ENCODE peak calls at places on chromosomes 7 and 10, in four cellular contexts. I is lower leg skin, T is heart left ventricle, Q is cardiac muscle cell. A is an unnamed sample.

GRCh38 chr10:26468291-26468690 is 30.1 kb downstream of the APBB1IP start:
- DNase-seq in I (no peak), T (no peak), Q (no peak), A (no peak)

GRCh38 chr7:103613655-103614642 is 167.9 kb upstream of the SLC26A5 start:
- DNase-seq in I (no peak), T (no peak), Q (peak), A (no peak)

GRCh38 chr7:28408105-28408973 is 4.0 kb upstream of the CREB5 start:
- DNase-seq in I (peak), T (peak), Q (peak), A (no peak)

GRCh38 chr10:71854031-71854430 is 3.0 kb upstream of the PSAP start:
- DNase-seq in I (no peak), T (no peak), Q (peak), A (no peak)

GRCh38 chr7:94297397-94297838 is 97.3 kb upstream of the COL1A2 start:
- DNase-seq in I (peak), T (peak), Q (no peak), A (no peak)

GRCh38 chr7:504221-505081 is 15.2 kb downstream of the PDGFA start:
- DNase-seq in I (no peak), T (peak), Q (no peak), A (no peak)

GRCh38 chr7:88104732-88105131 is 115.1 kb downstream of the SRI start:
- DNase-seq in I (no peak), T (no peak), Q (no peak), A (no peak)

GRCh38 chr10:580796-581195 is 108.7 kb downstream of the DIP2C start:
- DNase-seq in I (no peak), T (no peak), Q (no peak), A (no peak)

GRCh38 chr7:151248191-151249033 is at the start of gene SMARCD3:
- DNase-seq in I (no peak), T (peak), Q (peak), A (no peak)

GRCh38 chr10:132690401-132690800 is 95.5 kb downstream of the NKX6-2 start:
- DNase-seq in I (no peak), T (peak), Q (no peak), A (no peak)

GRCh38 chr10:70749756-70750155 is 35.4 kb downstream of the TBATA start:
- DNase-seq in I (no peak), T (no peak), Q (no peak), A (no peak)

GRCh38 chr7:106485031-106485551 is 175.9 kb downstream of the CCDC71L start:
- DNase-seq in I (no peak), T (no peak), Q (no peak), A (no peak)

GRCh38 chr10:66833023-66833422 is 92.8 kb upstream of the LRRTM3 start:
- DNase-seq in I (no peak), T (no peak), Q (no peak), A (no peak)

GRCh38 chr10:99534456-99534938 is 1.8 kb downstream of the NKX2-3 start:
- DNase-seq in I (no peak), T (no peak), Q (no peak), A (no peak)

GRCh38 chr10:97384156-97384555 is 17.0 kb downstream of the RRP12 start:
- DNase-seq in I (no peak), T (no peak), Q (no peak), A (no peak)

GRCh38 chr7:140189917-140190316 is 13.1 kb upstream of the KDM7A start:
- DNase-seq in I (no peak), T (no peak), Q (no peak), A (no peak)

GRCh38 chr10:25068152-25069058 is 52.0 kb downstream of the THNSL1 start:
- DNase-seq in I (no peak), T (no peak), Q (no peak), A (no peak)

GRCh38 chr10:77391605-77392235 is 245.9 kb downstream of the KCNMA1 start:
- DNase-seq in I (peak), T (peak), Q (peak), A (peak)

GRCh38 chr10:119980956-119981355 is 88.4 kb downstream of the SEC23IP start:
- DNase-seq in I (no peak), T (no peak), Q (peak), A (no peak)

GRCh38 chr7:82506208-82506607 is 62.6 kb upstream of the CACNA2D1 start:
- DNase-seq in I (no peak), T (no peak), Q (peak), A (no peak)

GRCh38 chr10:78170026-78170475 is 136.4 kb downstream of the RPS24 start:
- DNase-seq in I (no peak), T (no peak), Q (no peak), A (no peak)

GRCh38 chr10:131590567-131590966 is 279.0 kb upstream of the TCERG1L start:
- DNase-seq in I (no peak), T (no peak), Q (no peak), A (no peak)

GRCh38 chr7:107506683-107507339 is 37.0 kb downstream of the GPR22 start:
- DNase-seq in I (peak), T (peak), Q (no peak), A (no peak)

GRCh38 chr7:100863406-100863950 is 3.7 kb upstream of the TRIP6 start:
- DNase-seq in I (no peak), T (no peak), Q (no peak), A (no peak)

GRCh38 chr10:68759223-68759863 is 38.3 kb downstream of the CCAR1 start:
- DNase-seq in I (no peak), T (no peak), Q (no peak), A (peak)

GRCh38 chr7:43575506-43575905 is 7.4 kb upstream of the STK17A start:
- DNase-seq in I (no peak), T (no peak), Q (no peak), A (no peak)

GRCh38 chr10:6347391-6347951 is 144.7 kb downstream of the PFKFB3 start:
- DNase-seq in I (no peak), T (no peak), Q (no peak), A (peak)

GRCh38 chr7:158710651-158711102 is 6.1 kb upstream of the NCAPG2 start:
- DNase-seq in I (no peak), T (no peak), Q (no peak), A (no peak)

GRCh38 chr10:60594476-60595051 is 183.7 kb upstream of the CDK1 start:
- DNase-seq in I (no peak), T (no peak), Q (no peak), A (no peak)

GRCh38 chr10:3763035-3763456 is 22.0 kb downstream of the KLF6 start:
- DNase-seq in I (no peak), T (no peak), Q (no peak), A (no peak)

GRCh38 chr7:105680505-105681187 is 99.4 kb upstream of the EFCAB10 start:
- DNase-seq in I (no peak), T (peak), Q (no peak), A (no peak)

GRCh38 chr7:54615-55014 is 137.8 kb upstream of the FAM20C start:
- DNase-seq in I (no peak), T (no peak), Q (no peak), A (peak)

DNA sequence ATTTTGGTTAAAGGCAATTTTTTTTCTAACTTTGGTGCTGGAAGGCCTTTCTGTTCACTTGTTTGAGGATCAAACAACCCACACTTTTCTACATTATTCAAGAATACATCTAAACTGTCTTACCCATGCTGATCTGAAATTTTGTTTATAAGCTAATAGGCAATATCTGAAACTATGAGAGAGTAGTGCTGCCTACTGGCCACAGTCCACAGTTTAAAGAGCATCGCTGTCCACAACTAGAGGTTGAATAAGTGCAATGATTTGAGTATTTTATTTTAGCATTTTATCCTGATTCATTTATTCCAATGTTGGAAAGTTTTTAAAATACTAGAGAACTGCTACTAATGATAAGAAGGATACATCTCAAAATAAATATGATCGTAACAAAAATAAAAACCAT is 306.9 kb downstream of the ELMO1 start:
- DNase-seq in I (no peak), T (no peak), Q (no peak), A (no peak)
- TF ChIP-seq CTCF in I (no peak), T (no peak), Q (no peak), A (peak)

GRCh38 chr10:111936143-111936542 is 247.4 kb downstream of the GPAM start:
- DNase-seq in I (no peak), T (no peak), Q (no peak), A (no peak)

GRCh38 chr10:111934926-111935325 is 248.6 kb downstream of the GPAM start:
- DNase-seq in I (no peak), T (no peak), Q (no peak), A (no peak)

GRCh38 chr10:111933937-111934336 is 249.6 kb downstream of the GPAM start:
- DNase-seq in I (no peak), T (no peak), Q (no peak), A (no peak)
- TF ChIP-seq CTCF in I (no peak), T (no peak), Q (no peak), A (no peak)

GRCh38 chr7:117130262-117130661 is 177.0 kb downstream of the ST7 start:
- DNase-seq in I (no peak), T (no peak), Q (no peak), A (no peak)

GRCh38 chr7:117135553-117135891 is 182.2 kb downstream of the ST7 start:
- DNase-seq in I (no peak), T (no peak), Q (no peak), A (no peak)

GRCh38 chr7:117134885-117135552 is 181.7 kb downstream of the ST7 start:
- DNase-seq in I (no peak), T (no peak), Q (no peak), A (no peak)

GRCh38 chr7:117133125-117133524 is 179.8 kb downstream of the ST7 start:
- DNase-seq in I (no peak), T (no peak), Q (no peak), A (no peak)

DNA sequence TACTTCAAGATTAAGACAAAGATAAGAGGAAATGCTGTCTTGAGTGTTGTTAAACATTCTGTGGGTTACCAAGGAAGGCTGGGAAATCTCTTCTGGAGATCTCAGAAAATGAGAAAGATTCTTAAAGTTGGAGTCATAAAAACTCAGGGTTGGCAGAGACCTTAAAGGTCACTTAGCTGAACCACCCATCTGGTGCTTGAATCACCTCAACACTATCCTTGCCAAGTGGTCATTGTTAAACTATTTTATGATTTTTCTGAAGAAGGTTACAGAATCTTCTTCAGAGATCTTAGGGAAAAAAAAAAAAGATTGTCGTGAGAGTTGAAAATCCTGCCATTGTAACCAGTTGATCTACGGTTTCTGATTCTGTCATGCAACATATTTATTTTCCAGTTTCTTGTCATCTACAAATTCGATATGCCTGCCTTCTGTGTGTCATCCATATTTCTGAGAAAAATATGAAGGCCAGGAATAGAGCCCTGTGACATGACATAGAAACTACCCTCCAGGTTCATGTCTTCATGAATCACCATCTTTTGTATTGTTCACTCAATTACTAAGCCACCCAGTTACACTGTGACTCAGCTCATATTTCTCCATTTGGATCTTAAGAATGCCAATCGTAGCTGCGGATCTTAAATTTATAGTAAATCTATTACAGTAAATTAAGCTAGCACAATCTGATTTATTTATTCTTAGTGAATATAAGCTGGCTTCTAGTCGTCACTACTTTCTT is 179.3 kb downstream of the ST7 start:
- DNase-seq in I (no peak), T (no peak), Q (no peak), A (no peak)
- TF ChIP-seq CTCF in I (no peak), T (no peak), Q (no peak), A (no peak)

GRCh38 chr7:33907625-33908024 is 2.3 kb downstream of the BMPER start:
- DNase-seq in I (no peak), T (no peak), Q (no peak), A (no peak)

GRCh38 chr7:33903770-33904679 is 1.3 kb upstream of the BMPER start:
- DNase-seq in I (no peak), T (peak), Q (peak), A (no peak)

GRCh38 chr7:33906697-33907096 is 1.4 kb downstream of the BMPER start:
- DNase-seq in I (no peak), T (no peak), Q (no peak), A (no peak)

GRCh38 chr7:33905389-33906032 is at the start of gene BMPER:
- DNase-seq in I (no peak), T (peak), Q (peak), A (no peak)

DNA sequence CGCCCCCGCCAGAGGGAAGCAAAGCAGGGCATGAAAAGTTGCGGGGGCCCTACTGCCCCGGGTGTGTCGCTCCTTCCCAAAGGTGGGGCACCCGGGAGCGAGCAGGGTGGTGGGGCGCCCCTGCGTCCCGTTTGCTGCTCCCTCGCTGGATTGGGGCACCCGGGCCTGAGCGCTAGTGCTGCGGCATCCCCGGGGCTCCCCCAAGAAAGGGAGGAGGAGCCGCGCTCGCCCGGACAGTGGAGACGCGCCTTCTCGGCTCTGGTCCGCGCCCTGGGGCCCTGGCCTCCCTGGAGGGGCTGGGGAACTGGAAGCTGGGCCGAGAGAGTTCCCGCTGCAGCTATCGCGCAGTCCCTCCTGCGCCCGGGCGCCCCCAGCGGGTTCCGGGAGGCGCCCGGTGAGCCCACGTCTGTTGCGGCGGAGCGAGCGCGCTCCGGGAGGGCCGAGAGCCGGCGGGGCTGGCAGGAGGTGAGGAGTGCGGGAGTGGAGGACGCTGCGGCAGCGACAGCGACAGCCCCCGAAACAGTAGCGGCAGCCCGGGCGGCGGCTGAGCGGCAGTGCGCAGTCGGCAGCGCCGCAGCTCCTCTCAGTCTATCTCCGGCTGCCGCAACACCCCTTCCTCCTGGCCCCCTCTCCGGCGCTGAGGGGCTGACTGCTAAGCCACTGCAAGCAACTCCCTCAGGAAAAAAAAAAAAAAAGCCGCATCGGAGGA is 505 bp upstream of the BMPER start:
- DNase-seq in I (no peak), T (peak), Q (peak), A (no peak)
- TF ChIP-seq CTCF in I (no peak), T (no peak), Q (no peak), A (peak)

GRCh38 chr10:43885842-43886241 is 237.2 kb upstream of the ZNF32 start:
- DNase-seq in I (no peak), T (no peak), Q (no peak), A (no peak)
- TF ChIP-seq CTCF in I (no peak), T (no peak), Q (no peak), A (no peak)

GRCh38 chr7:17158261-17158660 is 140.2 kb upstream of the AHR start:
- DNase-seq in I (no peak), T (no peak), Q (no peak), A (no peak)
- TF ChIP-seq CTCF in I (no peak), T (no peak), Q (no peak), A (no peak)

GRCh38 chr10:10798543-10799192 is 219.0 kb upstream of the CELF2 start:
- DNase-seq in I (no peak), T (no peak), Q (no peak), A (no peak)

GRCh38 chr10:10797467-10797866 is 220.2 kb upstream of the CELF2 start:
- DNase-seq in I (no peak), T (no peak), Q (no peak), A (no peak)

GRCh38 chr10:10796061-10796773 is 221.5 kb upstream of the CELF2 start:
- DNase-seq in I (no peak), T (no peak), Q (no peak), A (no peak)

GRCh38 chr10:10796774-10797415 is 220.8 kb upstream of the CELF2 start:
- DNase-seq in I (no peak), T (no peak), Q (no peak), A (no peak)

DNA sequence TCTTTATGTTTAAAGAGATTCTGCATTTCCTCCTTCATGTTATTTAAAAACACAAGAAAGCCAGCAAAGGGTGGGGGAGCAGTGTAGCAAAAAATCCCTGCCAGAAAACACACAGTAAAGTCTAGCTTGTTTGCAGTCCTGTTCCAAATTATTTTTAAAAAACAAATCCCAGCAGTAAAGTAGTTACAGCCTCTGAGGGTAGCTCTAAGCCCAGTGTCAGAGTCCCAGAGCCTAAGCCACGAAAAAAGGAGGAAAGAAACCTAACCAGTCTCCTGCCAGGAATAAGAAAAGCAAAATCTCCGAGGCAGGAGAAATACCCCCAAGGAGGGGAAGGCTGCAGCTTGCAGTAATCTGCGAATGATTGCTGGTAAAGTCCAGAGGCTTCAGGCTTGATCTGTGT is 219.7 kb upstream of the CELF2 start:
- DNase-seq in I (no peak), T (no peak), Q (no peak), A (no peak)
- TF ChIP-seq CTCF in I (no peak), T (no peak), Q (no peak), A (peak)

DNA sequence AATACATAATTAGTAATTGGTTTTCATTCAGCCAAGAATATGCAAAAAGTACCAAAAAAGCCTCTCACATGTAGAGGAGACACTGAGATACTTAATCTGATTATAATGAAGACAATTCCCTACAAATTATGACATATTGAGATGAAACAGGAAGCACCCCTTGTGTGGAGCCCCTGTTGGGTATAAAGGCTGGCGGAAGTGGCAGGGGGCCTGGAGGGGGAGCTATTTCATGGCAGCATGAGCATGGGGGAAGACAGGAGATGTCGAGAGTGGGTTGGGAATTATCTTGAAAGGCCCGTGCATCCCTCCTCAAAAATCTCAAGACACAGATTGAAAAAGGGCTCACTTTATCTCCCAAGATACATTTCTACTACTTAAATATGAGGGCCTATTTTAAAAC is 96.9 kb downstream of the PIP4K2A start:
- DNase-seq in I (no peak), T (no peak), Q (no peak), A (no peak)
- TF ChIP-seq CTCF in I (no peak), T (no peak), Q (peak), A (no peak)

GRCh38 chr10:8056891-8057331 is 2.4 kb downstream of the GATA3 start:
- DNase-seq in I (no peak), T (no peak), Q (no peak), A (no peak)
- TF ChIP-seq CTCF in I (no peak), T (no peak), Q (no peak), A (no peak)

GRCh38 chr7:98165827-98166667 is 45.2 kb upstream of the BHLHA15 start:
- DNase-seq in I (no peak), T (peak), Q (peak), A (no peak)
- TF ChIP-seq CTCF in I (no peak), T (peak), Q (peak), A (peak)

A was measured in osteocyte.